ENCODE peak calls at places on chromosomes 7 and 10, in ten cellular contexts. P is PC-9, L is H9, C is adrenal gland, I is uterus, J is thoracic aorta, F is body of pancreas, B is prostate gland, H is endothelial cell of umbilical vein, Q is aorta. K is an unnamed sample.
A peak's percentile ranks its signal among the peaks of the same experiment; 100 is the strongest.

GRCh38 chr10:31192475-31192874 is 126.5 kb upstream of the ZEB1 start:
- DNase-seq in P (no peak), L (no peak), C (no peak), I (no peak), J (no peak), F (no peak), B (no peak), H (no peak), Q (no peak), K (no peak)

GRCh38 chr7:129283938-129284337 is 59.1 kb downstream of the AHCYL2 start:
- DNase-seq in P (no peak), L (no peak), C (no peak), I (no peak), J (no peak), F (no peak), B (no peak), H (peak; percentile 84), Q (no peak), K (no peak)

GRCh38 chr10:69961168-69961863 is 91.3 kb upstream of the MACROH2A2 start:
- DNase-seq in P (no peak), L (peak; percentile 31), C (peak; percentile 40), I (no peak), J (no peak), F (no peak), B (no peak), H (no peak), Q (no peak), K (no peak)

GRCh38 chr7:22563115-22563514 is 63.1 kb upstream of the STEAP1B start:
- DNase-seq in P (no peak), L (no peak), C (no peak), I (no peak), J (no peak), F (no peak), B (no peak), H (peak; percentile 68), Q (no peak), K (no peak)

GRCh38 chr7:99380032-99380822 is 5.7 kb downstream of the ARPC1B start:
- DNase-seq in P (no peak), L (no peak), C (peak; percentile 78), I (no peak), J (no peak), F (no peak), B (no peak), H (peak; percentile 79), Q (peak; percentile 75), K (no peak)

GRCh38 chr7:101567231-101567630 is 61.9 kb downstream of the MYL10 start:
- DNase-seq in P (no peak), L (peak; percentile 31), C (no peak), I (no peak), J (no peak), F (no peak), B (no peak), H (no peak), Q (no peak), K (no peak)

GRCh38 chr10:133196936-133197758 is 32.9 kb upstream of the UTF1 start:
- DNase-seq in P (no peak), L (no peak), C (no peak), I (no peak), J (no peak), F (no peak), B (no peak), H (no peak), Q (no peak), K (peak; percentile 55)

GRCh38 chr10:126014309-126014708 is 117.9 kb downstream of the FANK1 start:
- DNase-seq in P (no peak), L (no peak), C (no peak), I (no peak), J (no peak), F (no peak), B (no peak), H (no peak), Q (no peak), K (no peak)

GRCh38 chr10:88385601-88386203 is 197.4 kb downstream of the RNLS start:
- DNase-seq in P (peak; percentile 86), L (peak; percentile 25), C (peak; percentile 57), I (peak; percentile 30), J (no peak), F (peak; percentile 82), B (peak; percentile 17), H (no peak), Q (peak; percentile 47), K (peak; percentile 93)

GRCh38 chr10:86707505-86707904 is 39.2 kb downstream of the LDB3 start:
- DNase-seq in P (no peak), L (no peak), C (no peak), I (no peak), J (no peak), F (no peak), B (no peak), H (no peak), Q (peak; percentile 42), K (no peak)

GRCh38 chr7:157780721-157781120 is 443.9 kb downstream of the DNAJB6 start:
- DNase-seq in P (no peak), L (no peak), C (no peak), I (no peak), J (no peak), F (no peak), B (no peak), H (no peak), Q (peak; percentile 37), K (peak; percentile 49)

GRCh38 chr7:157779206-157779605 is 442.4 kb downstream of the DNAJB6 start:
- DNase-seq in P (no peak), L (no peak), C (no peak), I (no peak), J (no peak), F (no peak), B (no peak), H (no peak), Q (no peak), K (peak; percentile 45)

GRCh38 chr7:157780312-157780711 is 443.5 kb downstream of the DNAJB6 start:
- DNase-seq in P (no peak), L (peak; percentile 25), C (no peak), I (no peak), J (no peak), F (no peak), B (no peak), H (no peak), Q (peak; percentile 5), K (no peak)

GRCh38 chr7:157784114-157784835 is 447.5 kb downstream of the DNAJB6 start:
- DNase-seq in P (no peak), L (no peak), C (no peak), I (no peak), J (no peak), F (no peak), B (no peak), H (no peak), Q (peak; percentile 33), K (peak; percentile 53)

GRCh38 chr7:157782041-157782440 is 445.2 kb downstream of the DNAJB6 start:
- DNase-seq in P (no peak), L (no peak), C (no peak), I (no peak), J (no peak), F (no peak), B (no peak), H (no peak), Q (peak; percentile 21), K (peak; percentile 51)
- H3K9me3 ChIP-seq in P (no peaks in the 10 kb centered on the region), L (no peaks in the 10 kb centered on the region), C (no peaks in the 10 kb centered on the region), I (no peaks in the 10 kb centered on the region), J (no peaks in the 10 kb centered on the region), F (no peaks in the 10 kb centered on the region), B (no peaks in the 10 kb centered on the region), H (peaks cover 10% of the 10 kb centered on the region), Q (no peaks in the 10 kb centered on the region), K (no peaks in the 10 kb centered on the region)

GRCh38 chr7:138197306-138197640 is 121.0 kb downstream of the AKR1D1 start:
- DNase-seq in P (no peak), L (no peak), C (no peak), I (no peak), J (no peak), F (no peak), B (no peak), H (no peak), Q (no peak), K (no peak)
- H3K9me3 ChIP-seq in P (peaks cover 3% of the 10 kb centered on the region), L (no peaks in the 10 kb centered on the region), C (no peaks in the 10 kb centered on the region), I (no peaks in the 10 kb centered on the region), J (no peaks in the 10 kb centered on the region), F (no peaks in the 10 kb centered on the region), B (no peaks in the 10 kb centered on the region), H (no peaks in the 10 kb centered on the region), Q (peaks cover 1% of the 10 kb centered on the region), K (no peaks in the 10 kb centered on the region)

DNA sequence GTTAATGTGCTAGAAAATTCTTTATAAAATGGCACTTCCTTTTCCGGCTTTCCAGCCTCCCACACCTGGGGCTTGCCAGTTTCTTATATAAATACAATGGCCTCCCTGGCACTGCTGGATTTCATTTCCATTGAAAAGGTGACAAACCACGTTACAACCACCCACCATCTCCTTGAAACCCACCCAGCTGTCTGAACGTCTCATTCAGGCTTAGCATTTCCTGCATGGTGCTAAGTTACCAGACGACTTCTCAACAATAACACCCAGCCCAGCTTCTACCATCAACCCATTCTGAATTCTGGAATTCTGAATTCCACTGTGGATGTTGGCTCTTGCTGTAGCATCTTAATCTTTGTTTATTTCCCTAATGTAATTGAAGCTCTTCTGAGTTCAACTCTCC is 499.8 kb upstream of the CELF2 start:
- DNase-seq in P (no peak), L (no peak), C (no peak), I (no peak), J (no peak), F (no peak), B (no peak), H (no peak), Q (no peak), K (no peak)
- H3K9me3 ChIP-seq in P (no peaks in the 10 kb centered on the region), L (no peaks in the 10 kb centered on the region), C (no peaks in the 10 kb centered on the region), I (no peaks in the 10 kb centered on the region), J (no peaks in the 10 kb centered on the region), F (no peaks in the 10 kb centered on the region), B (no peaks in the 10 kb centered on the region), H (no peaks in the 10 kb centered on the region), Q (no peaks in the 10 kb centered on the region), K (no peaks in the 10 kb centered on the region)

GRCh38 chr10:48481385-48481784 is 123.5 kb downstream of the ARHGAP22 start:
- DNase-seq in P (no peak), L (no peak), C (no peak), I (no peak), J (no peak), F (no peak), B (no peak), H (no peak), Q (no peak), K (no peak)

GRCh38 chr10:48482207-48482606 is 122.7 kb downstream of the ARHGAP22 start:
- DNase-seq in P (no peak), L (no peak), C (no peak), I (no peak), J (no peak), F (no peak), B (no peak), H (no peak), Q (no peak), K (no peak)

GRCh38 chr10:48485711-48486110 is 119.2 kb downstream of the ARHGAP22 start:
- DNase-seq in P (no peak), L (no peak), C (no peak), I (no peak), J (no peak), F (no peak), B (no peak), H (no peak), Q (no peak), K (no peak)

GRCh38 chr10:48487244-48487643 is 117.6 kb downstream of the ARHGAP22 start:
- DNase-seq in P (no peak), L (no peak), C (no peak), I (no peak), J (no peak), F (no peak), B (no peak), H (no peak), Q (no peak), K (no peak)

DNA sequence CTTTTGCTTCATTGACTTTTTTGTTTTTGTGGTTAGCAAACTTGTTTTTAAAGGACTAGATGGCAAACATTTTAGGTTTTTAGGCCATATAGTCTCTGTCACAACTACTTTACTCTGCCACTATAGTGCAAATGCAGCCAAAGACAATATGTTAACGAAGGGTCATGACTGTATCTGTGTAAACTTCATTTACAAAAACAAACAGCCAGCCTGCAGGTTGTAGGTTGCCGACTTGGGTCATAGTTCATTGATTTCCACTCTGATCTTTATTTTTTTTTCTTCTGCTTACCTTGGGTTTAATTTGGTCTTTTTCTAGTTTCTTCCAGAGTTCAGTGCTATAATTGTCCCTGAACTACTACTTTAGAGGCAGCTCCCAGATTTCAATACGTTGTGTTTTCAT is 120.0 kb downstream of the ARHGAP22 start:
- DNase-seq in P (no peak), L (no peak), C (no peak), I (no peak), J (no peak), F (no peak), B (no peak), H (no peak), Q (no peak), K (no peak)
- H3K9me3 ChIP-seq in P (no peaks in the 10 kb centered on the region), L (no peaks in the 10 kb centered on the region), C (no peaks in the 10 kb centered on the region), I (no peaks in the 10 kb centered on the region), J (no peaks in the 10 kb centered on the region), F (no peaks in the 10 kb centered on the region), B (no peaks in the 10 kb centered on the region), H (no peaks in the 10 kb centered on the region), Q (no peaks in the 10 kb centered on the region), K (no peaks in the 10 kb centered on the region)

K was measured in kidney.